ENCODE peak calls at places on chromosome X, in six cellular contexts. G is BE2C, P is dorsolateral prefrontal cortex, B is AG04450, J is hepatocyte, V is upper lobe of right lung. A is an unnamed sample.

GRCh38 chrX:130282151-130282550 is 13.5 kb upstream of the ZNF280C start:
- DNase-seq in G (no peak), P (no peak), B (no peak), J (no peak), V (no peak), A (no peak)

GRCh38 chrX:22220941-22221340 is 51.8 kb upstream of the CBLL2 start:
- DNase-seq in G (no peak), P (no peak), B (peak; percentile 30), J (no peak), V (no peak), A (peak; percentile 12)

GRCh38 chrX:149865390-149865789 is 15.6 kb upstream of the MAGEA8 start:
- DNase-seq in G (no peak), P (no peak), B (no peak), J (no peak), V (no peak), A (no peak)

GRCh38 chrX:153445106-153445855 is 575 bp downstream of the TREX2 start:
- DNase-seq in G (no peak), P (no peak), B (no peak), J (no peak), V (no peak), A (no peak)

GRCh38 chrX:39601193-39602085 is 496.3 kb downstream of the BCOR start:
- DNase-seq in G (peak; percentile 24), P (no peak), B (no peak), J (no peak), V (no peak), A (no peak)

GRCh38 chrX:154758696-154759095 is 4.0 kb upstream of the DKC1 start:
- DNase-seq in G (no peak), P (no peak), B (no peak), J (no peak), V (no peak), A (no peak)

GRCh38 chrX:21638311-21638710 is 19.8 kb downstream of the KLHL34 start:
- DNase-seq in G (no peak), P (no peak), B (peak; percentile 44), J (no peak), V (no peak), A (no peak)

GRCh38 chrX:9997524-9997923 is 30.4 kb downstream of the CLDN34 start:
- DNase-seq in G (no peak), P (no peak), B (no peak), J (no peak), V (no peak), A (no peak)

GRCh38 chrX:55451990-55452824 is at the start of gene MAGEH1:
- DNase-seq in G (peak; percentile 80), P (peak; percentile 92), B (peak; percentile 53), J (peak; percentile 84), V (peak; percentile 88), A (peak; percentile 23)

GRCh38 chrX:3548743-3549441 is 164.6 kb downstream of the PRKX start:
- DNase-seq in G (no peak), P (no peak), B (peak; percentile 62), J (peak; percentile 73), V (no peak), A (peak; percentile 21)

GRCh38 chrX:154351183-154352011 is 23.0 kb downstream of the FLNA start:
- DNase-seq in G (peak; percentile 5), P (no peak), B (no peak), J (no peak), V (peak; percentile 67), A (no peak)

GRCh38 chrX:3216581-3216980 is 129.9 kb downstream of the MXRA5 start:
- DNase-seq in G (no peak), P (no peak), B (no peak), J (peak; percentile 8), V (no peak), A (no peak)

GRCh38 chrX:100085851-100086250 is 324.2 kb downstream of the PCDH19 start:
- DNase-seq in G (no peak), P (no peak), B (no peak), J (no peak), V (no peak), A (no peak)

GRCh38 chrX:103685396-103685795 is 1.1 kb downstream of the MORF4L2 start:
- DNase-seq in G (no peak), P (no peak), B (no peak), J (peak; percentile 44), V (no peak), A (no peak)
- H3K4me3 ChIP-seq in G (peak overlapping the region; percentile 96), P (peak overlapping the region; percentile 55), B (peak overlapping the region; percentile 81), J (peak overlapping the region; percentile 68), V (peak overlapping the region; percentile 70), A (peak overlapping the region; percentile 93)

GRCh38 chrX:148535639-148536038 is 35.2 kb downstream of the AFF2 start:
- DNase-seq in G (no peak), P (no peak), B (no peak), J (no peak), V (no peak), A (no peak)

DNA sequence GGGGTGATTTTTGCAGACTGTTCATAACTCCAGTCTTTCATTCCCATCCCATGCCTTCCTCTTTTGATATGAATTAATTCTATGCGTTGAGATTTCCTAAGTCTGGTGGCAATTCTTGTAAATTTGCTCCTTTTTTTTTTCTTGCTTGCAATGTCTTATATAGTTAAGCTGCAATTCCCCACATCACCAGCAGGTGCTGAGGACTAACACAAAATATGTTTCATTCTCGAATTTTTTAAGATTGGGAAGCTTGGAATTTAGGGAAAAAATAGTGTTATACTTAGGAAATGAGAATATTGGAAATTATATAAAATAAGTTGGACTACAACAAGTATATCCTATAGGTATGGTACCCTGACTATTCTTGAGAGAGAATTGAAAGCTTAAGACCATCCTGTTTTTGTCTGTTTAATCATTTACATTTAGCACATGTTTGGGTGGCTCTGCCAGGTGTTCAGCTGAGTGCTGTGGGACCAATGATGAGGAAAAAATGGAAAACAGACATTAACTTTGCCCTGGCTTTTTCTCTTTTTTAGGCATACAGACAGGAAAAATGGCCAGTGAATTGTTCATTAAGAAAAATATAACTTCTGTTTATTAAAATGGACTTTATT is 30.2 kb downstream of the AFF2 start:
- DNase-seq in G (no peak), P (no peak), B (no peak), J (peak; percentile 29), V (no peak), A (no peak)
- TF ChIP-seq CTCF in G (peak; percentile 47), P (peak; percentile 74), B (peak; percentile 63), J (peak; percentile 36), V (peak; percentile 60), A (peak; percentile 71)

GRCh38 chrX:135984220-135984619 is 1.0 kb upstream of the SLC9A6 start:
- DNase-seq in G (no peak), P (no peak), B (no peak), J (no peak), V (no peak), A (no peak)
- H3K4me3 ChIP-seq in G (no peak overlapping the region), P (peak overlapping the region; percentile 69), B (no peak overlapping the region), J (no peak overlapping the region), V (peak overlapping the region; percentile 66), A (no peak overlapping the region)

GRCh38 chrX:43750248-43750676 is 94.2 kb downstream of the MAOA start:
- DNase-seq in G (peak; percentile 24), P (no peak), B (peak; percentile 1), J (peak; percentile 77), V (no peak), A (no peak)
- TF ChIP-seq CTCF in G (peak; percentile 36), P (peak; percentile 51), B (peak; percentile 42), J (peak; percentile 78), V (peak; percentile 52), A (peak; percentile 35)

GRCh38 chrX:123990602-123991001 is 29.1 kb downstream of the STAG2 start:
- DNase-seq in G (no peak), P (no peak), B (no peak), J (no peak), V (no peak), A (no peak)

GRCh38 chrX:123989235-123989634 is 27.7 kb downstream of the STAG2 start:
- DNase-seq in G (no peak), P (no peak), B (no peak), J (no peak), V (no peak), A (no peak)

GRCh38 chrX:123988423-123989116 is 27.1 kb downstream of the STAG2 start:
- DNase-seq in G (no peak), P (no peak), B (no peak), J (no peak), V (no peak), A (no peak)

GRCh38 chrX:123993326-123993725 is 31.8 kb downstream of the STAG2 start:
- DNase-seq in G (no peak), P (no peak), B (peak; percentile 4), J (no peak), V (no peak), A (peak; percentile 14)

GRCh38 chrX:123990169-123990568 is 28.7 kb downstream of the STAG2 start:
- DNase-seq in G (no peak), P (no peak), B (no peak), J (no peak), V (no peak), A (no peak)
- H3K4me3 ChIP-seq in G (no peak overlapping the region), P (no peak overlapping the region), B (no peak overlapping the region), J (no peak overlapping the region), V (no peak overlapping the region), A (no peak overlapping the region)

GRCh38 chrX:12080265-12080664 is 58.0 kb upstream of the FRMPD4 start:
- DNase-seq in G (no peak), P (no peak), B (peak; percentile 7), J (peak; percentile 40), V (no peak), A (no peak)
- TF ChIP-seq CTCF in G (peak; percentile 36), P (peak; percentile 32), B (peak; percentile 60), J (peak; percentile 52), V (peak; percentile 39), A (peak; percentile 62)

GRCh38 chrX:24483596-24483995 is 18.5 kb downstream of the PDK3 start:
- DNase-seq in G (no peak), P (no peak), B (no peak), J (no peak), V (no peak), A (no peak)

GRCh38 chrX:24487576-24487975 is 22.5 kb downstream of the PDK3 start:
- DNase-seq in G (no peak), P (no peak), B (no peak), J (no peak), V (no peak), A (no peak)

GRCh38 chrX:24482823-24483410 is 17.8 kb downstream of the PDK3 start:
- DNase-seq in G (no peak), P (no peak), B (no peak), J (no peak), V (no peak), A (no peak)

GRCh38 chrX:24485976-24486680 is 21.0 kb downstream of the PDK3 start:
- DNase-seq in G (peak; percentile 40), P (no peak), B (no peak), J (peak; percentile 62), V (no peak), A (no peak)

GRCh38 chrX:24485323-24485722 is 20.2 kb downstream of the PDK3 start:
- DNase-seq in G (peak; percentile 41), P (no peak), B (no peak), J (no peak), V (no peak), A (no peak)
- H3K4me3 ChIP-seq in G (no peak overlapping the region), P (no peak overlapping the region), B (no peak overlapping the region), J (no peak overlapping the region), V (no peak overlapping the region), A (no peak overlapping the region)